ENCODE peak calls at places on chromosomes 4 and X, in five cellular contexts. X is choroid plexus epithelial cell, D is coronary artery, F is NCI-H1694 treated with DMSO at 0.1 percent for 48 hours, R is AG08395. H is an unnamed sample.

GRCh38 chr4:76546282-76547166 is 111.5 kb downstream of the SHROOM3 start:
- DNase-seq in X (peak; percentile 89), D (no peak), F (no peak), R (peak; percentile 80), H (no peak)

GRCh38 chr4:180310616-180311015 is 1932.6 kb upstream of the TENM3 start:
- DNase-seq in X (no peak), D (no peak), F (no peak), R (no peak), H (no peak)

GRCh38 chr4:147731611-147732515 is at the start of gene ARHGAP10:
- DNase-seq in X (peak; percentile 72), D (peak; percentile 86), F (no peak), R (peak; percentile 79), H (peak; percentile 90)

GRCh38 chr4:105126311-105127153 is 20.1 kb upstream of the TET2 start:
- DNase-seq in X (peak; percentile 69), D (no peak), F (no peak), R (no peak), H (no peak)

GRCh38 chr4:138859249-138859648 is 156.3 kb upstream of the NOCT start:
- DNase-seq in X (no peak), D (no peak), F (no peak), R (no peak), H (no peak)

GRCh38 chr4:182478475-182478874 is 235.3 kb downstream of the TENM3 start:
- DNase-seq in X (peak; percentile 72), D (no peak), F (peak; percentile 61), R (peak; percentile 45), H (no peak)

GRCh38 chrX:16451331-16451730 is 198.6 kb upstream of the S100G start:
- DNase-seq in X (peak; percentile 8), D (no peak), F (no peak), R (no peak), H (no peak)

GRCh38 chr4:152090543-152090942 is 329.7 kb upstream of the GATB start:
- DNase-seq in X (no peak), D (no peak), F (no peak), R (peak; percentile 68), H (no peak)

GRCh38 chr4:97662133-97662532 is 481.1 kb downstream of the STPG2 start:
- DNase-seq in X (no peak), D (no peak), F (no peak), R (no peak), H (no peak)

GRCh38 chr4:185566425-185566824 is 31.1 kb upstream of the PDLIM3 start:
- DNase-seq in X (peak; percentile 5), D (no peak), F (no peak), R (no peak), H (no peak)

GRCh38 chrX:39073131-39073530 is 271.9 kb downstream of the MID1IP1 start:
- DNase-seq in X (no peak), D (no peak), F (no peak), R (no peak), H (no peak)

GRCh38 chr4:16663722-16664121 is 234.7 kb downstream of the LDB2 start:
- DNase-seq in X (no peak), D (no peak), F (no peak), R (peak; percentile 28), H (no peak)

GRCh38 chrX:49071877-49072711 is 1.7 kb downstream of the PRAF2 start:
- DNase-seq in X (peak; percentile 87), D (peak; percentile 88), F (no peak), R (peak; percentile 64), H (no peak)

GRCh38 chr4:55673424-55673823 is 37.3 kb upstream of the NMU start:
- DNase-seq in X (no peak), D (no peak), F (no peak), R (no peak), H (no peak)

GRCh38 chr4:148044889-148045352 is 313.0 kb downstream of the ARHGAP10 start:
- DNase-seq in X (peak; percentile 64), D (no peak), F (no peak), R (no peak), H (no peak)

GRCh38 chr4:4673070-4673469 is 131.2 kb upstream of the STX18 start:
- DNase-seq in X (no peak), D (no peak), F (no peak), R (peak; percentile 24), H (no peak)

GRCh38 chrX:14630724-14631123 is 101.4 kb downstream of the GLRA2 start:
- DNase-seq in X (no peak), D (no peak), F (no peak), R (no peak), H (no peak)

GRCh38 chrX:121356139-121356849 is 308.9 kb downstream of the GLUD2 start:
- DNase-seq in X (no peak), D (no peak), F (peak; percentile 45), R (no peak), H (no peak)

GRCh38 chr4:108849611-108850406 is 87.0 kb upstream of the ETNPPL start:
- DNase-seq in X (peak; percentile 80), D (no peak), F (no peak), R (peak; percentile 51), H (no peak)

GRCh38 chr4:177297781-177298391 is 11.8 kb upstream of the NEIL3 start:
- DNase-seq in X (no peak), D (no peak), F (no peak), R (no peak), H (no peak)

GRCh38 chr4:72484991-72485390 is 84.0 kb downstream of the ADAMTS3 start:
- DNase-seq in X (no peak), D (no peak), F (no peak), R (no peak), H (no peak)

GRCh38 chr4:149765630-149766029 is 50.0 kb downstream of the IQCM start:
- DNase-seq in X (peak; percentile 27), D (no peak), F (no peak), R (peak; percentile 61), H (no peak)

GRCh38 chrX:35664838-35665237 is 133.3 kb upstream of the MAGEB16 start:
- DNase-seq in X (no peak), D (no peak), F (no peak), R (no peak), H (no peak)